ENCODE peak calls at places on chromosomes 1 and 21, in six cellular contexts. K, O, C, F, L and Y are unnamed samples.

GRCh38 chr1:10910490-10911273 is 101.8 kb upstream of the TARDBP start:
- DNase-seq in K (no peak), O (no peak), C (no peak), F (no peak), L (no peak), Y (no peak)

GRCh38 chr1:167221126-167221803 is 579 bp downstream of the POU2F1 start:
- DNase-seq in K (no peak), O (no peak), C (peak), F (no peak), L (peak), Y (no peak)

GRCh38 chr1:20588634-20589225 is at the start of gene CDA:
- DNase-seq in K (no peak), O (no peak), C (no peak), F (no peak), L (no peak), Y (no peak)

GRCh38 chr1:43570784-43571183 is 40.1 kb downstream of the PTPRF start:
- DNase-seq in K (no peak), O (no peak), C (no peak), F (no peak), L (no peak), Y (no peak)

GRCh38 chr1:157136133-157136532 is 2.1 kb downstream of the ETV3 start:
- DNase-seq in K (no peak), O (no peak), C (no peak), F (no peak), L (no peak), Y (no peak)

GRCh38 chr1:18836654-18837053 is 22.8 kb downstream of the TAS1R2 start:
- DNase-seq in K (no peak), O (no peak), C (no peak), F (no peak), L (no peak), Y (no peak)

GRCh38 chr1:29122662-29122986 is 1.1 kb downstream of the TMEM200B start:
- DNase-seq in K (peak), O (peak), C (peak), F (no peak), L (peak), Y (peak)

GRCh38 chr1:2382621-2383361 is 8.6 kb downstream of the MORN1 start:
- DNase-seq in K (peak), O (peak), C (no peak), F (no peak), L (peak), Y (peak)

GRCh38 chr1:243716901-243717300 is 133.1 kb downstream of the AKT3 start:
- DNase-seq in K (no peak), O (peak), C (no peak), F (no peak), L (no peak), Y (no peak)

GRCh38 chr1:21069549-21069948 is 107.1 kb downstream of the EIF4G3 start:
- DNase-seq in K (peak), O (peak), C (no peak), F (no peak), L (no peak), Y (no peak)

GRCh38 chr21:29326914-29327554 is 28.3 kb downstream of the BACH1 start:
- DNase-seq in K (no peak), O (no peak), C (no peak), F (no peak), L (no peak), Y (no peak)

GRCh38 chr1:110554871-110555801 is 36.2 kb upstream of the KCNA10 start:
- DNase-seq in K (peak), O (no peak), C (no peak), F (peak), L (peak), Y (peak)

GRCh38 chr1:101139130-101139529 is 97.7 kb upstream of the S1PR1 start:
- DNase-seq in K (no peak), O (no peak), C (no peak), F (no peak), L (no peak), Y (no peak)

GRCh38 chr1:18948048-18948912 is 8.2 kb downstream of the IFFO2 start:
- DNase-seq in K (peak), O (peak), C (no peak), F (peak), L (no peak), Y (no peak)

DNA sequence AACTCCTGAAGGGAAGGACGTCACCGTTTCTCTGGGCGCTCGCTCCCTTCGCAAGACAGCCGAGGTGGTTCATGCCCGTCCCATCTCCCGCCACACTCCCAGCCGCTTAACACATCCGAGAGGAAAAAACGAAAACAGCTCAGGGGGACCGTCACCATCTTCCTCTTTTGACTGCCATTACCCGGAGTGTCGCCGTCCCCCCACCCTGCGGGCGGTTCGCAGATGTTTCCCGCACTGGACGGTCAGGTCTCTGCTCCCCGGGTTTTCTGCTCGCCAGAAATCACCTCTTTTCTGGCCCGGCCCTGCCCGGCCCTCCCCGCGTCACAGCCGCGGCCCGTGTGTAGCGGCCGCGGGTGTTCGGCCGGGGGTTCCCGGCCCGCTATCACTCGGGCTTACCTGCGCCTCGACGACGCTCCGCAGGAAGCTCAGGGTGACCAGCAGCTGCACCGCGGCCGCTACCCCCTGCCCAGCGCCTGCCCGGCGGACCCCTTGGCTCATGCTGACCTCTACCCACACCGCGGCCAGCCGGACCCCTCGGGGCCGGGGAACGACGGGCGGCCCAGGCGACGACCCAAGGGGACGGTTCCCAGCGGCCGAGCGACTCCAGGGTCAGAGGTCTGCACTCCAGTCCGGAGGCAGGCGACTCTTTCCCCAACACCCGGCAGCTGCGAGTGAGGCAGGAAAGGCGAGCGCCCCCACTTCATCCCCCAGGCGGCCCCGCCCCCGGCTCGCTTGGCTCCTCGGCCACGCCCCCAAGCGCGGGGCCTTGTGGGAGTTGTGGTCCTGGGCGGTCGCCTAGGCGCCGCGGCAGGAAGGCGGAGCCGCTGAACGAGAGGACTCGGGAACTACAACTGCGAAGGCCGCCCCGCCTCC is at the start of gene ERO1B:
- DNase-seq in K (peak), O (peak), C (peak), F (peak), L (peak), Y (peak)
- TF ChIP-seq CTCF in K (no peak), O (no peak), C (no peak), F (no peak), L (no peak), Y (no peak)

DNA sequence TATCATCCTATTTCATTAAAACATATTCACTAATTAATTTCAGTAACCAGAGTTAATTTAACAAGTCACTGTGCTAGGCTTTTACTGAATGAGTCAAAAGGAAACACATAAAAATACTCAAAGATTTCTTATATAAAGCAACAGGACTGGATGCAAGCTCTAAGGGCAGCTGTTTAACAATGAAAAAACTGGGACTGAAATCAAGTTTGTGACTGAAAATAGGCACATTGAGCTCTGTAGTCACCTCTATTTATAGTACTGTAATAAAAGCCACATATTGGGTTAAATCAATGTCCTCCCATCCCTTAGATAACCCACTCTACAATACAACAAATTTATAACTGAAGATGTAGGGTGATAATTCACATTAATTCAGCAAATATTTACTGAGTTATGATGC is 52.4 kb downstream of the SMYD3 start:
- DNase-seq in K (no peak), O (no peak), C (no peak), F (no peak), L (no peak), Y (no peak)
- TF ChIP-seq CTCF in K (no peak), O (no peak), C (no peak), F (no peak), L (no peak), Y (no peak)

DNA sequence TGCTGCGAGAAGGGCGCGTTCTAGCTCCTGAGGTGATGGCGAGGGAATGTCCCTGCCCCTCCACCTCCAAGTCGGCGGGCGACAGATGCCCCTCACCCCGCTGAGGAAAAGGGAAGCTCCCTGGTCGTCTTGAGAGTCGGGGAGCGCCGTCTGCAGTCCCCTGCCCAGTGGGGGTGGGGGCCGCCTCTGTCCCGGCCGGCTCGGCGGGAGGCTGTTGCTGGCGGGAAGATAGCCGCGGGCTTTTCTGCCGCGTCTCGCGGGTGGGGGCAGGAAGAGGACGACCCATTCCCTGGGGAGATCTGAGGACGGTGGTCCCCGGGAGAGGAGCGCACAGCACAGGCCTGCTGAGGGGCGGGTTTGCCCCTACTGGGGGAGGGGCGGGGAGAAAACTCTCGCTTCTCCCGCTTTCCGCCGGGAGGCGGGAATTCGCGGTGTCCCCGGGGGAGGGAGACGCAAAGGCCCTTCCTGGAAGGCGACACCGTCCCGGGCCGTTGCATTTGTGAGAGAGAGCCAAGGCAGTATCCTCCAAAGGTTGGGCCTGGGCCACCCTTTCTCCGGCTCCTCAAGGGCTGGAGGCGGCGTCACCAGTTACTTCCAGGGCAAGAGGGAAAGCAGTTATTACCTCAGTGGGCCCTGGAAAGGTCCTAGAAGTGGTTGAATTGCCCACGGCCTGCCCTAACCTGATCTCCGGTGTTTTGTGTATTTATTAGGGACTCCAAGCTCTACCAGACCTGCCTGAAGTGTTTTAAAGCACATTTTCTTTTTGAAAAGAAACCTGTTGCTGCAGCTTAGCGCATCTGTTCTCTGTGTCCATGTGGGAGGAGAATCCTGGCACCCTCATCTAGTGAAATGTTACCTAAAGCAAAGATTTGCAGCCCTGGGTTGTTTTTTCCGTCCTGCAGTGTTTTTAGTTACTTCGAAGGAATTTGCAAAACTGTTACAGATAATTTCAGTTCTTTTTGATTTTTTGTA is 648 bp downstream of the S100PBP start:
- DNase-seq in K (peak), O (peak), C (peak), F (no peak), L (peak), Y (no peak)
- TF ChIP-seq CTCF in K (no peak), O (no peak), C (no peak), F (no peak), L (no peak), Y (no peak)

DNA sequence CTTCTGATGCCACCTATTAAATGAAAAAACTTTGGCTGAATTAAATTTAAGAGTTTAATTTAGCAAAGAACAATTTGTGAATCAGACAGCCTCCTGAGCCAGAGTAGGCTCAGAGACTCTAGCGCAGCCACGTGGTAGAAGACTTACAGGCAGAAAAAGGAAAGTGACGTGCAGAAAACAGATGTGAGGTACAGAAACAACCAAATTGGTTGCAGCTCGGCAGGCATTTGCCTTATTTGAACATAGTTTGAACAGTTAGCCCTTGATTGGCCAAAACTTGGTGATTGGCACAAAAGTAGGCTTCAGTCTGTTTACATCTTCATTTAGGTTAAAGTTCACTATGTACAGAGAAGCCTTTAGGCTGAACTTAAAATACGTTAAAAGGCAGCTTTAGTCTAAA is 22.9 kb downstream of the TCP10L start:
- DNase-seq in K (peak), O (peak), C (no peak), F (no peak), L (no peak), Y (no peak)
- TF ChIP-seq CTCF in K (peak), O (peak), C (no peak), F (no peak), L (no peak), Y (no peak)

GRCh38 chr1:223363856-223364684 is at the start of gene SUSD4:
- DNase-seq in K (no peak), O (no peak), C (no peak), F (peak), L (peak), Y (peak)
- TF ChIP-seq CTCF in K (no peak), O (no peak), C (no peak), F (no peak), L (no peak), Y (no peak)

DNA sequence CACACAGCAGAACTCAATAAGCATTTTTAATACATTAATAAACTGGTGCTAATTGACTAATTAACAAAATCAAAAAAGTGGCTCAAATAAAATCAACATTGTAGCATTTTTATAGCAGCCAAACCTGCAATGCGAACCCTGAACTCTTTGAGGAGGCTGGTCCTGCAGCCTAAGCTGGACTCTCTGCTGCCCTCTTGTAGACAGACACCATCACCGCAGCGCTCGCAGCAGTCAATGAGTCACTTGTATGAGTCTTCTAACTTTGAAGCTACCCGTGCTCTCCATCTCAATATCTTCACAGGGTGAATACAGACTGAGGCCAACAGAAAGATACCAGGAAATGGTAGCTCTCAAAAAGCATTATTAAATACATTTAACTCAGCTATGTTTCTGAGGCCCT is 9.7 kb upstream of the KRTAP7-1 start:
- DNase-seq in K (peak), O (no peak), C (no peak), F (no peak), L (peak), Y (no peak)
- TF ChIP-seq CTCF in K (no peak), O (peak), C (no peak), F (no peak), L (no peak), Y (no peak)

GRCh38 chr1:207908112-207908734 is 2.7 kb downstream of the CD34 start:
- DNase-seq in K (peak), O (no peak), C (peak), F (no peak), L (no peak), Y (no peak)
- TF ChIP-seq CTCF in K (no peak), O (no peak), C (no peak), F (no peak), L (no peak), Y (no peak)

GRCh38 chr1:51569284-51570062 is 47.4 kb upstream of the OSBPL9 start:
- DNase-seq in K (peak), O (peak), C (no peak), F (peak), L (no peak), Y (no peak)
- TF ChIP-seq CTCF in K (peak), O (no peak), C (no peak), F (no peak), L (no peak), Y (no peak)

GRCh38 chr21:26162081-26162480 is 8.5 kb downstream of the APP start:
- DNase-seq in K (no peak), O (no peak), C (no peak), F (no peak), L (no peak), Y (no peak)

GRCh38 chr21:26169061-26169610 is 1.4 kb downstream of the APP start:
- DNase-seq in K (peak), O (peak), C (peak), F (peak), L (peak), Y (peak)

GRCh38 chr21:26164311-26164710 is 6.3 kb downstream of the APP start:
- DNase-seq in K (no peak), O (no peak), C (no peak), F (no peak), L (no peak), Y (no peak)

GRCh38 chr21:26167593-26167992 is 3.0 kb downstream of the APP start:
- DNase-seq in K (no peak), O (no peak), C (no peak), F (no peak), L (no peak), Y (no peak)

DNA sequence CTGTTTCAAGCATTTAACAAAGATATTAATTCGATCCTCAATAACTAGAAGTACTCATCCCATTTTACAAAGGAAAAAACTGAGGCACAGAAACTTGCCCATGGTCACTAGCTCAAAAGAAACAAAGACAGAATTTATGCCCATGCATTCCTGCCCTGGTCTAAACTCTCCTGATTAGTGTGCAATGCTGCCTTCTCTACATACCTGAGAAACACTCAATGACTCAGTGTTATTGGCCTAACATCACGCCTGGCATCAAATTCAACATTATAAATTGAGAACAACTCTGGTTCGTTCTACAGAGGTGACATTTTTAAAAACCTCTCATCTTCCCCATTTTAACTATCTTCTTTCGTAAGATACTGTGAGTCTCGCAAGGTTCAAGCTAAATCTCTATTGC is 5.2 kb downstream of the APP start:
- DNase-seq in K (no peak), O (no peak), C (no peak), F (no peak), L (no peak), Y (no peak)
- TF ChIP-seq CTCF in K (no peak), O (no peak), C (no peak), F (no peak), L (no peak), Y (no peak)

GRCh38 chr21:44399955-44400790 is 46.8 kb downstream of the TRPM2 start:
- DNase-seq in K (no peak), O (no peak), C (no peak), F (no peak), L (no peak), Y (no peak)
- TF ChIP-seq CTCF in K (no peak), O (no peak), C (no peak), F (no peak), L (no peak), Y (no peak)